ENCODE peak calls at places on chromosomes 2 and 18, in eight cellular contexts. M is IMR-90, V is adrenal gland, C is upper lobe of left lung, G is right lobe of liver, R is tibial nerve, O is vagina, T is transverse colon. U is an unnamed sample. For H3K36me3, the result is how much of the 10 kb centered on the place peaks cover.

GRCh38 chr2:212213191-212213590 is 325.4 kb downstream of the ERBB4 start:
- DNase-seq in C (no peak), G (no peak), R (no peak), O (no peak), T (no peak), V (no peak), M (no peak), U (no peak)

GRCh38 chr18:55048892-55049291 is 89.6 kb upstream of the CCDC68 start:
- DNase-seq in M (peak), O (no peak), V (no peak), G (no peak), R (no peak), T (no peak), C (no peak), U (no peak)

GRCh38 chr18:79818631-79819030 is 20.9 kb downstream of the KCNG2 start:
- DNase-seq in O (peak), T (no peak), C (no peak), M (no peak), V (no peak), R (no peak), G (no peak), U (peak)

GRCh38 chr2:139217641-139218040 is 437.5 kb upstream of the NXPH2 start:
- DNase-seq in T (no peak), R (no peak), G (no peak), C (no peak), O (no peak), M (no peak), V (no peak), U (no peak)

GRCh38 chr18:43181711-43182110 is 66.2 kb upstream of the RIT2 start:
- DNase-seq in V (no peak), G (no peak), R (no peak), O (no peak), M (no peak), C (no peak), T (no peak), U (no peak)

GRCh38 chr2:178331474-178332431 is 119.2 kb downstream of the PRKRA start:
- DNase-seq in O (no peak), G (no peak), C (no peak), M (no peak), T (no peak), R (no peak), V (no peak), U (no peak)

GRCh38 chr2:3168230-3168891 is 209.3 kb downstream of the EIPR1 start:
- DNase-seq in R (no peak), O (no peak), M (peak), G (peak), V (no peak), T (peak), C (no peak), U (no peak)

GRCh38 chr2:241358470-241358869 is 2.4 kb downstream of the FARP2 start:
- DNase-seq in O (no peak), G (no peak), R (no peak), V (no peak), M (no peak), T (peak), C (no peak), U (no peak)

GRCh38 chr2:201786471-201786870 is 5.7 kb upstream of the ALS2 start:
- DNase-seq in T (no peak), R (no peak), G (no peak), O (no peak), M (peak), C (no peak), V (no peak), U (no peak)

GRCh38 chr2:72081450-72081849 is 66.2 kb downstream of the CYP26B1 start:
- DNase-seq in R (no peak), O (no peak), V (no peak), G (no peak), C (no peak), T (no peak), M (no peak), U (no peak)

GRCh38 chr2:238947243-238947760 is 99.4 kb downstream of the TWIST2 start:
- DNase-seq in G (no peak), R (no peak), T (no peak), M (no peak), V (no peak), O (peak), C (peak), U (no peak)

GRCh38 chr2:26618611-26619010 is 22.6 kb downstream of the CIB4 start:
- DNase-seq in G (peak), T (no peak), M (no peak), V (peak), R (no peak), O (peak), C (no peak), U (no peak)

GRCh38 chr2:144320491-144320890 is 199.4 kb downstream of the ZEB2 start:
- DNase-seq in C (peak), R (no peak), M (peak), G (no peak), V (peak), T (no peak), O (no peak), U (no peak)

GRCh38 chr2:165833156-165833555 is 39.1 kb upstream of the GALNT3 start:
- DNase-seq in C (no peak), G (no peak), O (no peak), V (no peak), T (no peak), R (no peak), M (peak), U (no peak)

GRCh38 chr2:3277748-3278520 is 99.7 kb downstream of the EIPR1 start:
- DNase-seq in O (no peak), T (no peak), C (peak), V (no peak), R (no peak), M (no peak), G (peak), U (no peak)

GRCh38 chr2:194166818-194167217 is 1490.2 kb upstream of the SLC39A10 start:
- DNase-seq in V (no peak), G (no peak), M (no peak), C (no peak), R (no peak), O (no peak), T (no peak), U (no peak)

GRCh38 chr2:106147665-106148064 is 46.4 kb downstream of the UXS1 start:
- DNase-seq in R (no peak), G (no peak), C (no peak), M (peak), V (no peak), T (no peak), O (no peak), U (no peak)

GRCh38 chr2:69203166-69203985 is 183.7 kb downstream of the GFPT1 start:
- DNase-seq in R (no peak), G (no peak), C (no peak), O (no peak), M (no peak), V (no peak), T (no peak), U (no peak)

GRCh38 chr2:210884227-210884626 is 327.8 kb downstream of the CPS1 start:
- DNase-seq in G (no peak), C (no peak), V (no peak), T (no peak), O (no peak), M (no peak), R (no peak), U (no peak)

GRCh38 chr2:27049422-27050280 is 1.8 kb upstream of the AGBL5 start:
- DNase-seq in G (peak), V (no peak), C (peak), O (no peak), R (peak), T (peak), M (no peak), U (peak)

GRCh38 chr2:158103358-158104021 is 1.8 kb downstream of the UPP2 start:
- DNase-seq in C (no peak), R (no peak), V (no peak), M (no peak), T (no peak), O (no peak), G (no peak), U (no peak)

GRCh38 chr18:77201508-77201907 is 48.1 kb upstream of the GALR1 start:
- DNase-seq in C (no peak), O (no peak), R (no peak), V (no peak), T (no peak), G (no peak), M (peak), U (no peak)

GRCh38 chr2:197378494-197378972 is 56.3 kb downstream of the SF3B1 start:
- DNase-seq in C (peak), G (peak), R (no peak), O (no peak), T (peak), M (peak), V (peak), U (peak)

GRCh38 chr2:133135035-133135654 is 433.1 kb downstream of the NCKAP5 start:
- DNase-seq in C (no peak), T (no peak), M (peak), G (no peak), R (no peak), O (no peak), V (no peak), U (no peak)

GRCh38 chr2:46294185-46294836 is 2.9 kb upstream of the EPAS1 start:
- DNase-seq in M (no peak), G (peak), O (no peak), V (no peak), R (no peak), C (peak), T (peak), U (no peak)

GRCh38 chr2:161104054-161104553 is 56.1 kb upstream of the TANK start:
- DNase-seq in G (no peak), V (no peak), R (no peak), M (no peak), O (no peak), T (no peak), C (no peak), U (no peak)

GRCh38 chr2:226799976-226800940 is 638 bp upstream of the IRS1 start:
- DNase-seq in V (peak), R (no peak), M (peak), G (peak), C (peak), T (peak), O (no peak), U (peak)

GRCh38 chr18:34514957-34515356 is 195.1 kb upstream of the DTNA start:
- DNase-seq in T (no peak), V (no peak), G (no peak), M (no peak), C (no peak), R (no peak), O (no peak), U (no peak)

GRCh38 chr2:98148968-98149697 is 62.2 kb downstream of the VWA3B start:
- DNase-seq in M (peak), O (no peak), V (peak), R (no peak), C (no peak), T (no peak), G (peak), U (no peak)

GRCh38 chr18:79940126-79940813 is 11.2 kb downstream of the SLC66A2 start:
- DNase-seq in M (no peak), R (no peak), G (peak), V (peak), C (peak), O (no peak), T (peak), U (no peak)

GRCh38 chr2:236856856-236857616 is 228.7 kb upstream of the COPS8 start:
- DNase-seq in G (peak), O (peak), T (no peak), C (no peak), R (no peak), M (no peak), V (no peak), U (no peak)

GRCh38 chr2:42314892-42315468 is 46.0 kb downstream of the COX7A2L start:
- DNase-seq in T (no peak), M (peak), R (no peak), C (no peak), G (no peak), O (no peak), V (no peak), U (no peak)

GRCh38 chr18:12238861-12239260 is 15.3 kb upstream of the CIDEA start:
- DNase-seq in G (no peak), R (no peak), T (no peak), M (peak), C (no peak), O (no peak), V (no peak), U (no peak)

GRCh38 chr18:12246849-12247808 is 7.0 kb upstream of the CIDEA start:
- DNase-seq in R (no peak), O (no peak), G (no peak), C (no peak), M (no peak), V (no peak), T (no peak), U (no peak)

GRCh38 chr18:12245793-12246135 is 8.4 kb upstream of the CIDEA start:
- DNase-seq in C (no peak), T (no peak), O (no peak), V (no peak), M (no peak), R (no peak), G (no peak), U (no peak)

GRCh38 chr18:12239426-12239825 is 14.7 kb upstream of the CIDEA start:
- DNase-seq in M (peak), T (no peak), R (no peak), V (no peak), O (peak), G (no peak), C (no peak), U (no peak)

DNA sequence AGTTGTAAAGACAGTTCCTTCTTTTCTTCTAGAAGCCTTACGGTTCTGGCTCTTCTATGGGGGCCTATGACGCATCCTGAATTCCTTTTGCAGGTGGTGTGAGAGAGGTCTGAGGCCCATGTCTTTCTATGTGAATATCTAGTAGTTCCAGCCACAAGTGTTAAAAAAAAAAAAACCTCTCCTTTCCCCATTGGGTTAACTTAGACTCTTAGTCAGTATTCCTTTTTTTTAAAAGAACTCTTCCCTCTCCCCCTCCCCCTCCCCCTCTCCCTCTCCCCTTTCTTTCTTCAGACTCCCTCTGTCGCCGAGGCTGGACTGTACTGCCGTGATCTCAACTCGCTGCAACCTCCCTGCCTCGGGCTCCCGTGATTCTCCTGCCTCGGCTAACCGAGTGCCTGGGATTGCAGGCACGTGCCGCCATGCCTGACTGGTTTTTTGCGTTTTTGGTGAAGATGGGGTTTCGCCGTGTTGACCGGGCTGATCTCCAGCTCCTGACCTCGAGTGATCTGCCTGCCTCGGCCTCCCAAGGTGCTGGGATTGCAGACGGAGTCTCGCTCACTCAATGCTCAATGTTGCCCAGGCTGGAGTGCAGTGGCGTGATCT is 11.4 kb upstream of the CIDEA start:
- DNase-seq in M (no peak), C (no peak), G (no peak), O (peak), R (no peak), T (no peak), V (no peak), U (no peak)
- H3K36me3 ChIP-seq in M (under half), C (under half), G (under half), O (under half), R (under half), T (under half), V (under half), U (under half)

GRCh38 chr18:51197661-51198424 is at the start of gene MEX3C:
- DNase-seq in O (peak), M (peak), V (peak), C (peak), T (peak), G (peak), R (peak), U (peak)
- TF ChIP-seq POLR2A in O (peak), M (no peak), V (no peak), C (peak), T (peak), G (peak), R (peak), U (peak)

DNA sequence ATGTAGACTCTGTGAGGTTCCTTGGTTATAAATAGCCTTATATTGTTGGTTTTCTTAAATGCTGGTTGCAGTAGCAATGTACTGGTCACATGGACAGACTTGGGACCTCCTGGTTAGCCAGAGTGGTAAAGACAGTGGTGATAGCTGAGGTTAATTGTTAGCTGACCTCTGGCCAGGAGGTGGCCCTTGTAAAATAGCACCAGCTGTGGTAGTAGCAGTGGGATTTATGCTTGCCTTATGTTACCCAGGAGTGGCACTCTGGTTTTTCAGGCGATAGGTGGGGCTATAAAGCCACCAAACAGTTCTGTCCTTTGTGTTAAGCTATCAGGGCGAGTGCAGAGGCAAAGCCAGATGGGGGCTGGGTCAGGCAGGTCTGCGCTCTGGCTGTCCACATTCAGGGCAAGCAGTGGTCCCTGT is 94.8 kb upstream of the SRD5A2 start:
- DNase-seq in G (no peak), V (no peak), O (no peak), R (no peak), C (no peak), M (no peak), T (no peak), U (no peak)
- TF ChIP-seq CTCF in G (no peak), V (no peak), O (no peak), R (no peak), C (no peak), M (no peak), T (no peak), U (no peak)

DNA sequence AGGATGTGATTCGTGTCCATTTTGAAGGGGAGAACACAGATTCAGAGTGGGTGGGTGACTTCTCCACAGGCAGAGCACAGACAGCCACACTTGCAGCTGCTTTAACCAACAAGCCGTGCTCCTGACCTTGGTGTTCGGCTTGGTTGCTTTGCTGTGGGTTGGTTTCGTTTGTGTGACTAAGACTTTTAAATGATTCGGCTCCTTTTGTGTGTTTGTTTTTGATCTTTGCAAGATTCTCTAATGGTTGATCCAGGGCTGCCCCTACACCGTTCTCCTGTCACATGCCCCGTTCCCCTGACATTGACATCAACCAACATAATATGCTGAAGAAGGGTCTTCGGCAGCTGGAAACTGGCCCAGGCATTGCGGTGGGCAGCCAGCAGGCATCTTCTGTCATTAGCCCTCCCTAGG is 95.9 kb upstream of the MBOAT2 start:
- DNase-seq in R (no peak), T (no peak), G (no peak), O (no peak), C (no peak), M (peak), V (peak), U (no peak)
- H3K36me3 ChIP-seq in R (under half), T (under half), G (under half), O (under half), C (under half), M (under half), V (under half), U (under half)

DNA sequence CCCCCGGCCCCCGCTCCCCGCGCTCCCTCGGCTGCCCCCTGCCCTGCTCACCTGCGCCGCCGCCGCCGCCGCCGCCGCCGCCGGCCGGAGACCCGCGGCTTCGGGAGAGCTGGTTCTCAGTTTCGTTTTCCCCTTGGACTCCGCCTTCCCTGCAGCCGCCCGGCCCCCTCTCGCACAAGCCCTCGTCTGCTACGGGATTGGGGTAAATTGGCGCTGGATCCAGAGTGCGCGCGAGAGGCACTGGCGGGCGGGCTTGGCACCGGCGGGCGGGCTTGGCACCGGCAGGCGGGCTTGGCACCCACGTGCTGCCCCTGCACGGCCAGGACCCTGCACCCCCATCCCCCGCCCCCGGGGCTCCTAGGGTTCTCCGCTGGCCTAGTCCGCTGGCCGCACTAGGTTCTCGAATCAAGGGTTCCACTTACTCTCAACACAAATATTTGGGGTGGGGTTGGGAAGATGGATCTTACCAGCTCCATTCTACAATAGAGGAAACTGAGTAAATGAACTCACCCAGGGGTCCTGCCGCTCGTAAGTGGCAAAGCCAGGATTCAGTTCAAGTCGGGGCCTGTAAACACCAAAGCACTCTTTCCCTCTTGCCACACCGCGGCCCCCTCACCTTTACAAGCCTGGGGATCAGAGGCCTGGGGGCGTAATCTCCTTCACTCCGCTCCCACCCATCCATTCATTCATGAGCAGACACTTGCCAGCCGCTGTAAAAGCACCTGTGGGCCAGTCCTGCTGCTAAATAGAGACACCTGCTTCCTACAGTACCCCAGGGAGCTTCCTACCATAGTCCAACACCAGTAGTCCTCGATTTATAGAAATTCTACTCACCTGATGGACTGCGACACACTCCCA is at the start of gene EIF2AK2:
- DNase-seq in O (no peak), V (peak), T (peak), M (peak), G (peak), R (peak), C (peak), U (peak)
- TF ChIP-seq POLR2A in O (no peak), V (no peak), T (peak), M (no peak), G (peak), R (no peak), C (peak), U (no peak)

DNA sequence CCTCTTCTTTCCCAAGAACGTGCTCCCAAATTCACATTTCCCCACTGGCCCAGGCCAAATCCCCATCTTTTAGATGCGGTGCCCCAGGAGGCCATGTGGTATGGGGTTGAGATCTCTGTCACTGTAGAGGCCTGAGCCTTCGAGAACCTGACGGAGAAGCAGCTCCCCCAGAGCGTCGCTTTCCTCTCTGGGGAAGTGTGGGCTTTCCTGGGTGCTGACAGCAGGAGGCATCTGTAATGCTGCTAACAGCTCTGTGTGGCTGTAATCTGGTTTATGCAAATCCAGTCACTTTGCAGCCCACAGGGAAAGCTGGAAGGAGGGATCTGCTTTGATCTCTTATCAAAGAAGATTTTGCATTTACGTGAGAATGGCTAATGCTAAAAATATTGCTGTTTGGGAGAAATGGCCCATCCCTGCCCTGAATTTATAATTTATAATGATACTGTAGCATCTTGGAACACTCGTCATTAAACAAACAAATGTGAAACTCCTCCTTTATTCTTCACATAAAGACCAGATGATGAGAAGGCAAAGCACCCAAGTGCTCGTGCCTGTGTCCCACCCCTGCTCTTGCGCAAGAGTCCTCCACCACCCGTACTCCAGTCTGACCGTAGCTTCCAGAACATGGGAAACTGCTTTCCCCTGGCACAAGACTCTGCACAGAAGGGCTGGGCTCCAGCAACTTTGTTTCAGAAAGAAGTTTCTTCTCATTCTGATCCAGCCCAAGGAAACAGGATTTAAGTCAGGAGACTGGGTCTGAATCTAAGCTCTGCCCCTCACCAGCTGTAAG is 109.9 kb upstream of the EPC2 start:
- DNase-seq in V (peak), R (no peak), T (no peak), M (no peak), C (peak), G (peak), O (no peak), U (peak)
- TF ChIP-seq CTCF in V (no peak), R (no peak), T (no peak), M (no peak), C (no peak), G (no peak), O (no peak), U (no peak)

GRCh38 chr18:49486617-49486958 is 446 bp downstream of the C18orf32 start:
- DNase-seq in R (no peak), O (no peak), C (no peak), T (no peak), V (no peak), G (no peak), M (no peak), U (no peak)
- H3K36me3 ChIP-seq in R (under half), O (half or more), C (half or more), T (under half), V (half or more), G (under half), M (under half), U (half or more)